ENCODE peak calls at places on chromosomes 5 and 9, in five cellular contexts. U, C, I, H and M are unnamed samples.

GRCh38 chr5:124912653-124913328 is 166.4 kb upstream of the ZNF608 start:
- DNase-seq in U (no peak), C (no peak), I (no peak), H (no peak), M (no peak)

GRCh38 chr9:93588641-93589609 is 12.5 kb downstream of the PHF2 start:
- DNase-seq in U (no peak), C (no peak), I (no peak), H (no peak), M (no peak)

GRCh38 chr5:132692632-132692967 is 18.8 kb downstream of the IL4 start:
- DNase-seq in U (no peak), C (no peak), I (no peak), H (no peak), M (no peak)

GRCh38 chr9:18236336-18236735 is 237.6 kb upstream of the ADAMTSL1 start:
- DNase-seq in U (no peak), C (no peak), I (no peak), H (no peak), M (no peak)

GRCh38 chr9:120571443-120572257 is 8.3 kb downstream of the CDK5RAP2 start:
- DNase-seq in U (no peak), C (peak; percentile 80), I (no peak), H (no peak), M (peak; percentile 81)

GRCh38 chr9:124869466-124869985 is 7.6 kb downstream of the ARPC5L start:
- DNase-seq in U (no peak), C (no peak), I (peak; percentile 43), H (no peak), M (peak; percentile 45)

GRCh38 chr5:144028058-144028457 is 142.4 kb downstream of the YIPF5 start:
- DNase-seq in U (no peak), C (peak; percentile 19), I (no peak), H (peak; percentile 46), M (no peak)

GRCh38 chr5:175617447-175617846 is 40.4 kb upstream of the HRH2 start:
- DNase-seq in U (no peak), C (no peak), I (no peak), H (no peak), M (no peak)

GRCh38 chr5:133523013-133523658 is 89.2 kb downstream of the FSTL4 start:
- DNase-seq in U (no peak), C (no peak), I (no peak), H (no peak), M (no peak)

GRCh38 chr9:116298249-116298648 is 144.7 kb downstream of the PAPPA start:
- DNase-seq in U (no peak), C (no peak), I (no peak), H (no peak), M (no peak)

GRCh38 chr9:87863882-87864465 is 18.7 kb upstream of the SPATA31E1 start:
- DNase-seq in U (no peak), C (no peak), I (no peak), H (no peak), M (peak; percentile 4)

GRCh38 chr9:112489876-112490661 is 3.4 kb downstream of the KIAA1958 start:
- DNase-seq in U (no peak), C (no peak), I (no peak), H (no peak), M (no peak)

GRCh38 chr9:27726244-27727141 is 153.2 kb upstream of the C9orf72 start:
- DNase-seq in U (no peak), C (peak; percentile 61), I (peak; percentile 63), H (peak; percentile 69), M (peak; percentile 67)

GRCh38 chr5:177372534-177372896 is 11.7 kb upstream of the SLC34A1 start:
- DNase-seq in U (no peak), C (no peak), I (no peak), H (no peak), M (no peak)

GRCh38 chr5:115050860-115051259 is 118.8 kb downstream of the TRIM36 start:
- DNase-seq in U (no peak), C (peak; percentile 8), I (no peak), H (no peak), M (no peak)

GRCh38 chr9:12759767-12760166 is 15.1 kb upstream of the LURAP1L start:
- DNase-seq in U (no peak), C (no peak), I (no peak), H (peak; percentile 80), M (no peak)

GRCh38 chr5:39140558-39141168 is 66.5 kb upstream of the RICTOR start:
- DNase-seq in U (no peak), C (no peak), I (no peak), H (peak; percentile 51), M (no peak)

GRCh38 chr5:31066655-31067328 is 126.7 kb upstream of the CDH6 start:
- DNase-seq in U (no peak), C (no peak), I (no peak), H (peak; percentile 10), M (no peak)

GRCh38 chr5:12825163-12825562 is 920.9 kb upstream of the CTNND2 start:
- DNase-seq in U (no peak), C (no peak), I (no peak), H (no peak), M (no peak)

GRCh38 chr5:74085782-74086181 is 459.8 kb downstream of the ARHGEF28 start:
- DNase-seq in U (no peak), C (no peak), I (no peak), H (no peak), M (no peak)

GRCh38 chr5:128407956-128408355 is 130.1 kb downstream of the FBN2 start:
- DNase-seq in U (no peak), C (no peak), I (no peak), H (peak; percentile 12), M (no peak)

GRCh38 chr5:108143581-108143980 is 238.3 kb downstream of the FBXL17 start:
- DNase-seq in U (no peak), C (no peak), I (no peak), H (peak; percentile 30), M (no peak)

GRCh38 chr5:163338-163620 is 28.0 kb upstream of the LRRC14B start:
- DNase-seq in U (no peak), C (no peak), I (no peak), H (no peak), M (no peak)

GRCh38 chr5:102211165-102211564 is 84.9 kb downstream of the SLCO4C1 start:
- DNase-seq in U (no peak), C (no peak), I (no peak), H (no peak), M (no peak)

GRCh38 chr9:129884220-129885017 is 49.2 kb downstream of the USP20 start:
- DNase-seq in U (peak; percentile 91), C (peak; percentile 95), I (peak; percentile 96), H (peak; percentile 80), M (peak; percentile 89)

DNA sequence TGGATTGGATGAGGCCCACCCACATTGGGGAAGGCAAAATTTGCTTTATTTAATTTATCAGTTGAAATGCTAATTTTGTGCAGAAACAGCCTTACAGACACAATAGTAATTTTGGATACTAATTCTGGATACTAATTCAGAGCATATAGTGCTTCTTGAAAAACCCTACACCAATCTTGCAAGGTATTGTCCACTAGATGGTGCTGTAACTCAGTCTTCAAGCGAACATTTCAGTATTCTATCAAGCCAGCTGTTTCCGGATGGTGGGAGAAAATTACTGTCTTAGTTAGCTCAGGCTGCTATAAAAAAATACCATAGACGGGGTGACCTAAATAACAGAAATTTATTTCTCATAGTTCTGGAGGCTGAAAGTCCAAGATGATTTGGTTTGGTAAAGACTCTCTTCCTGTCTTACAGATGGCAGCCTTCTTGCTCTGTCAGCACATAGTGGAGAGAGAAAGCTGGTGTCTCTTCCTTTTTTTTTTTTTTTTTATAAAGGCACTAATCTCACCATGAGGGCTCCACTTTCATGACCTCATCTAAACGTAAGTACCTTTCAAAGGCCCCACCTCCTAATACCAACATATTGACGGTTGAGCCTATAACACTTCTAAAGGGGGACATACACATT is 1306.5 kb upstream of the CDH9 start:
- DNase-seq in U (peak; percentile 12), C (no peak), I (no peak), H (peak; percentile 65), M (no peak)
- TF ChIP-seq CTCF in U (peak; percentile 33), C (peak; percentile 27), I (no peak), H (peak; percentile 52), M (peak; percentile 32)

GRCh38 chr9:135615666-135616620 is 23.4 kb downstream of the GLT6D1 start:
- DNase-seq in U (peak; percentile 27), C (no peak), I (no peak), H (no peak), M (peak; percentile 27)
- TF ChIP-seq CTCF in U (no peak), C (no peak), I (no peak), H (no peak), M (peak; percentile 27)

GRCh38 chr9:99820330-99821186 is 1.1 kb upstream of the NR4A3 start:
- DNase-seq in U (peak; percentile 61), C (peak; percentile 75), I (peak; percentile 72), H (peak; percentile 70), M (peak; percentile 81)

GRCh38 chr9:99819123-99819483 is 2.6 kb upstream of the NR4A3 start:
- DNase-seq in U (no peak), C (no peak), I (no peak), H (no peak), M (no peak)

GRCh38 chr9:99818439-99818992 is 3.2 kb upstream of the NR4A3 start:
- DNase-seq in U (no peak), C (no peak), I (no peak), H (no peak), M (no peak)

GRCh38 chr9:99821187-99822095 is at the start of gene NR4A3:
- DNase-seq in U (peak; percentile 81), C (peak; percentile 96), I (peak; percentile 96), H (peak; percentile 90), M (peak; percentile 95)

DNA sequence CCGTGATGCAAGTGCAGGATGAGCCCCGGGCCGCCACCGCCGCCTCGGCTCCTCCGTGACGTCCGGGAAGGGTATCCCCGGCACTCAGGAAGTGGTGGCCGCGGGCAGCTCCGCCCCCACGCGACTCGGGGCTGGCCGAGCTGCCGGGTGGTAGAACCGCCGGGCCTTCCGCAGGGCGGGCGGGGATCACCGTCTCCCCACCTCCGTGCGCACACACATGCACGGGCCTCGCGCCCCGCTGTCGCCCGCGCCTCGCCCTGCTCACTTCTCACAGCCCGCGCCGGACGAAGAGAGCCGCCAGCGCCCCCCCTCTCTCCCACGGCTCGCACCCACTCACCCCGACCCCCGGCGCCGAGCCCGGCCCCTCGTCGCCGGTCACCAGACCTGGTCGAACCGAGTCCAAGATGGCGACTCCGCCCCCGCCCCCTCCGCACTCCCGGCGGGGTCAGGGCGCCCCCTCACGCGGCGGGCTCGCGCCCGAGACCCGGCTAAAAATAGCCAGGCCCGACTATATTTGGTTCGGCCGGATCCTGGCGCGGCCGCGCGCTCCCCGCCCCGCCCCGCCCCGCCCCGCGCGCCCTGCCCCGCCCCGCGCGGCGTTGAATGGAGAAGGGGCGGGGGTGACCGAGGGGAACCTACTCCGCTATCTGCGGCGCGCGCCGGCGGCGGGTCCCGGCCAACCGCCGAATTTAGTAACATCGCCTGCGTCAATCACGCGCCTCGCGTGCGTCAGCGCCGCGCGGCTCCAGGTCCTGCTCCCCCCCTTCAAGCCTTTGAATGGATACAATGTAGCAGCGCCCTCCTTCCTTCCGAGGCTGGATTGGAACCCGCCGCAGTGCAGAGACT is 2.0 kb upstream of the NR4A3 start:
- DNase-seq in U (peak; percentile 91), C (peak; percentile 94), I (peak; percentile 89), H (peak; percentile 72), M (peak; percentile 95)
- TF ChIP-seq CTCF in U (no peak), C (no peak), I (no peak), H (peak; percentile 18), M (no peak)

DNA sequence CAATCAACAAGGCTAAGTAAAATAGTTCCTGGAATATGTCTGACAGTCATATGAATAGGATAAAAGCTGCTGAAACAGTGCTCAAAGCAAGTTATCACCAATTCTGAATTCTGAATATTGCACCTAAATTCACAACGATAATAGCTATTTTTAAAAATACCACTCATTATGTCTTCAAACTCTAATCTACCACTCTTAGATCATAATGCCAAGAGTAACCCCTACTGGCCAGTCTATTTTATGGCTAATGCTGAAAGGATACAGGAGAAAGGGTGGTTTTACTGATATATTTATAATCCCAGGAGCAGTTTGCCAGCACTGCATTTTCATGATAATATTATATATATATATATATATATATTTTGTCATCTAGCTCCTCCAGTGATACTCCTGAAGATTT is 232.8 kb downstream of the PDE4D start:
- DNase-seq in U (peak; percentile 28), C (no peak), I (no peak), H (peak; percentile 27), M (no peak)
- TF ChIP-seq CTCF in U (no peak), C (no peak), I (peak; percentile 13), H (no peak), M (no peak)